ENCODE peak calls at places on chromosomes 4 and X, in seven cellular contexts. A is hippocampal formation, O is cardiac fibroblast, H is fibroblast of lung, U is T-helper 17 cell, P is NCI-H2171 treated with DMSO at 0.1 percent for 48 hours, M is heart right ventricle. B is an unnamed sample.

GRCh38 chrX:22399793-22400192 is 127.1 kb downstream of the CBLL2 start:
- DNase-seq in A (no peak), O (no peak), H (peak), U (no peak), P (peak), M (no peak), B (no peak)

GRCh38 chr4:178311992-178312391 is 869.8 kb upstream of the AGA start:
- DNase-seq in A (no peak), O (no peak), H (no peak), U (no peak), P (no peak), M (no peak), B (no peak)

GRCh38 chr4:7049295-7049694 is 6.1 kb downstream of the TADA2B start:
- DNase-seq in A (no peak), O (no peak), H (no peak), U (no peak), P (no peak), M (no peak), B (no peak)

GRCh38 chr4:13478707-13479106 is 5.4 kb downstream of the RAB28 start:
- DNase-seq in A (no peak), O (no peak), H (no peak), U (no peak), P (no peak), M (no peak), B (no peak)

GRCh38 chrX:155864655-155865054 is 16.5 kb upstream of the VAMP7 start:
- DNase-seq in A (no peak), O (peak), H (no peak), U (no peak), P (peak), M (no peak), B (no peak)

GRCh38 chr4:19831644-19832285 is 419.9 kb upstream of the SLIT2 start:
- DNase-seq in A (no peak), O (no peak), H (peak), U (no peak), P (no peak), M (no peak), B (peak)

GRCh38 chrX:34585561-34585960 is 71.5 kb downstream of the TMEM47 start:
- DNase-seq in A (no peak), O (peak), H (no peak), U (no peak), P (no peak), M (no peak), B (no peak)

GRCh38 chr4:186021461-186022167 is 47.3 kb upstream of the TLR3 start:
- DNase-seq in A (peak), O (peak), H (peak), U (no peak), P (peak), M (peak), B (peak)

GRCh38 chr4:141339966-141340365 is 119.3 kb downstream of the ZNF330 start:
- DNase-seq in A (no peak), O (no peak), H (no peak), U (no peak), P (no peak), M (no peak), B (peak)

GRCh38 chr4:186622788-186623464 is 67.6 kb upstream of the MTNR1A start:
- DNase-seq in A (no peak), O (peak), H (peak), U (no peak), P (no peak), M (no peak), B (peak)

GRCh38 chrX:155768036-155768769 is 112.9 kb upstream of the VAMP7 start:
- DNase-seq in A (no peak), O (peak), H (peak), U (no peak), P (no peak), M (no peak), B (peak)

GRCh38 chrX:149996515-149996914 is 58.2 kb upstream of the EOLA2 start:
- DNase-seq in A (no peak), O (no peak), H (no peak), U (no peak), P (no peak), M (no peak), B (no peak)

GRCh38 chrX:123493857-123494256 is 239.0 kb downstream of the THOC2 start:
- DNase-seq in A (no peak), O (no peak), H (no peak), U (no peak), P (no peak), M (no peak), B (no peak)

GRCh38 chr4:137543198-137543597 is 10.9 kb upstream of the PCDH18 start:
- DNase-seq in A (no peak), O (no peak), H (no peak), U (no peak), P (no peak), M (no peak), B (no peak)

GRCh38 chr4:158895797-158896442 is 127.1 kb downstream of the FNIP2 start:
- DNase-seq in A (no peak), O (peak), H (peak), U (no peak), P (peak), M (no peak), B (peak)

GRCh38 chr4:11436673-11437072 is 8.0 kb upstream of the HS3ST1 start:
- DNase-seq in A (no peak), O (no peak), H (no peak), U (no peak), P (peak), M (no peak), B (no peak)

GRCh38 chr4:16250665-16251365 is 24.5 kb upstream of the TAPT1 start:
- DNase-seq in A (no peak), O (peak), H (no peak), U (no peak), P (no peak), M (no peak), B (peak)

GRCh38 chrX:110795645-110796510 is at the start of gene CHRDL1:
- DNase-seq in A (no peak), O (no peak), H (peak), U (no peak), P (peak), M (no peak), B (peak)

GRCh38 chr4:158673633-158674032 is 1.5 kb downstream of the ETFDH start:
- DNase-seq in A (no peak), O (no peak), H (no peak), U (no peak), P (no peak), M (no peak), B (no peak)

GRCh38 chr4:73417973-73418372 is 13.9 kb downstream of the ALB start:
- DNase-seq in A (no peak), O (no peak), H (peak), U (no peak), P (no peak), M (no peak), B (peak)

GRCh38 chr4:113616443-113616842 is 145.1 kb downstream of the CAMK2D start:
- DNase-seq in A (no peak), O (no peak), H (no peak), U (no peak), P (no peak), M (no peak), B (no peak)

GRCh38 chr4:154491341-154491679 is 289 bp downstream of the DCHS2 start:
- DNase-seq in A (no peak), O (peak), H (peak), U (no peak), P (peak), M (no peak), B (peak)

GRCh38 chrX:47620303-47620685 is 637 bp upstream of the SYN1 start:
- DNase-seq in A (no peak), O (no peak), H (no peak), U (no peak), P (no peak), M (no peak), B (no peak)

GRCh38 chr4:40194602-40195161 is 2.1 kb upstream of the RHOH start:
- DNase-seq in A (no peak), O (peak), H (peak), U (no peak), P (no peak), M (no peak), B (no peak)

GRCh38 chr4:158816953-158817352 is 48.1 kb downstream of the FNIP2 start:
- DNase-seq in A (no peak), O (no peak), H (no peak), U (no peak), P (no peak), M (no peak), B (no peak)

GRCh38 chrX:21723814-21724213 is 34.1 kb downstream of the SMPX start:
- DNase-seq in A (no peak), O (no peak), H (no peak), U (no peak), P (no peak), M (no peak), B (no peak)

GRCh38 chr4:23894021-23894420 is 4.2 kb upstream of the PPARGC1A start:
- DNase-seq in A (no peak), O (no peak), H (no peak), U (no peak), P (no peak), M (no peak), B (peak)

GRCh38 chrX:55981603-55982002 is 250.6 kb upstream of the KLF8 start:
- DNase-seq in A (no peak), O (no peak), H (no peak), U (no peak), P (no peak), M (no peak), B (no peak)

GRCh38 chr4:155569960-155570515 is 96.6 kb upstream of the GUCY1A1 start:
- DNase-seq in A (no peak), O (peak), H (no peak), U (no peak), P (no peak), M (no peak), B (peak)

GRCh38 chr4:139214039-139214534 is 37.1 kb upstream of the ELF2 start:
- DNase-seq in A (no peak), O (no peak), H (peak), U (no peak), P (peak), M (peak), B (no peak)

GRCh38 chrX:30215357-30215843 is at the start of gene MAGEB2:
- DNase-seq in A (no peak), O (no peak), H (no peak), U (no peak), P (no peak), M (no peak), B (no peak)